ENCODE peak calls at places on chromosome 19, in seven cellular contexts. O is cardiac fibroblast; P is heart left ventricle; C is PC-9; V is thoracic aorta; R is chondrocyte; U is CD8-positive, alpha-beta T cell. W is an unnamed sample.

GRCh38 chr19:3852614-3853254 is 16.1 kb downstream of the ZFR2 start:
- DNase-seq in O (peak; percentile 87), P (no peak), C (peak; percentile 76), V (no peak), R (no peak), U (peak; percentile 68), W (peak; percentile 41)

GRCh38 chr19:38321646-38322323 is 2.1 kb downstream of the KCNK6 start:
- DNase-seq in O (peak; percentile 70), P (peak; percentile 91), C (no peak), V (no peak), R (no peak), U (no peak), W (no peak)

GRCh38 chr19:39996218-39996810 is 546 bp upstream of the ZNF546 start:
- DNase-seq in O (peak; percentile 66), P (no peak), C (no peak), V (no peak), R (no peak), U (no peak), W (peak; percentile 69)

GRCh38 chr19:33235996-33236350 is 10.3 kb upstream of the SLC7A10 start:
- DNase-seq in O (no peak), P (no peak), C (no peak), V (no peak), R (no peak), U (no peak), W (no peak)

GRCh38 chr19:41595258-41595889 is 19.4 kb downstream of the CEACAM21 start:
- DNase-seq in O (peak; percentile 91), P (no peak), C (peak; percentile 58), V (no peak), R (no peak), U (peak; percentile 70), W (peak; percentile 92)

GRCh38 chr19:35559281-35559659 is 4.2 kb downstream of the ATP4A start:
- DNase-seq in O (no peak), P (no peak), C (no peak), V (no peak), R (no peak), U (no peak), W (no peak)

GRCh38 chr19:7788178-7788932 is 25.3 kb downstream of the CLEC4M start:
- DNase-seq in O (no peak), P (no peak), C (no peak), V (no peak), R (no peak), U (no peak), W (no peak)

GRCh38 chr19:39307233-39307821 is 11.1 kb downstream of the IFNL1 start:
- DNase-seq in O (peak; percentile 10), P (no peak), C (peak; percentile 53), V (no peak), R (peak; percentile 73), U (no peak), W (no peak)

GRCh38 chr19:55382522-55383054 is 1.5 kb downstream of the TMEM238 start:
- DNase-seq in O (no peak), P (no peak), C (no peak), V (no peak), R (no peak), U (no peak), W (no peak)

GRCh38 chr19:31154021-31154420 is 195.2 kb downstream of the TSHZ3 start:
- DNase-seq in O (peak; percentile 76), P (no peak), C (no peak), V (no peak), R (no peak), U (no peak), W (no peak)

GRCh38 chr19:54694648-54695047 is 29.6 kb upstream of the KIR3DL3 start:
- DNase-seq in O (no peak), P (no peak), C (no peak), V (no peak), R (no peak), U (no peak), W (no peak)

GRCh38 chr19:53655042-53655665 is 23.4 kb downstream of the DPRX start:
- DNase-seq in O (no peak), P (no peak), C (no peak), V (no peak), R (no peak), U (no peak), W (no peak)

GRCh38 chr19:41441321-41441945 is 1.5 kb upstream of the ERICH4 start:
- DNase-seq in O (no peak), P (no peak), C (no peak), V (no peak), R (peak; percentile 56), U (no peak), W (no peak)

GRCh38 chr19:5025027-5025426 is 56.1 kb downstream of the KDM4B start:
- DNase-seq in O (no peak), P (no peak), C (no peak), V (no peak), R (no peak), U (no peak), W (no peak)

GRCh38 chr19:43525836-43526771 is 897 bp downstream of the ETHE1 start:
- DNase-seq in O (no peak), P (no peak), C (peak; percentile 26), V (no peak), R (peak; percentile 85), U (peak; percentile 53), W (no peak)

GRCh38 chr19:38733493-38734175 is 10.6 kb downstream of the CAPN12 start:
- DNase-seq in O (no peak), P (peak; percentile 32), C (no peak), V (no peak), R (no peak), U (no peak), W (peak; percentile 65)

GRCh38 chr19:3556978-3557460 is 367 bp downstream of the MFSD12 start:
- DNase-seq in O (no peak), P (no peak), C (peak; percentile 57), V (no peak), R (no peak), U (peak; percentile 72), W (peak; percentile 46)

GRCh38 chr19:57068921-57069697 is 50.7 kb upstream of the USP29 start:
- DNase-seq in O (no peak), P (no peak), C (peak; percentile 11), V (no peak), R (no peak), U (no peak), W (no peak)

GRCh38 chr19:35363001-35363590 is 4.8 kb downstream of the FFAR3 start:
- DNase-seq in O (no peak), P (no peak), C (no peak), V (no peak), R (no peak), U (peak; percentile 39), W (no peak)

GRCh38 chr19:36916991-36917390 is 859 bp downstream of the ZNF568 start:
- DNase-seq in O (peak; percentile 55), P (no peak), C (no peak), V (no peak), R (no peak), U (no peak), W (no peak)

GRCh38 chr19:37007587-37008220 is 70.5 kb upstream of the ZNF420 start:
- DNase-seq in O (peak; percentile 69), P (peak; percentile 88), C (no peak), V (no peak), R (no peak), U (peak; percentile 53), W (no peak)

GRCh38 chr19:35553385-35554000 is 8.1 kb downstream of the TMEM147 start:
- DNase-seq in O (no peak), P (no peak), C (no peak), V (no peak), R (no peak), U (no peak), W (no peak)

GRCh38 chr19:4136680-4137088 is 12.8 kb upstream of the MAP2K2 start:
- DNase-seq in O (no peak), P (no peak), C (no peak), V (no peak), R (no peak), U (no peak), W (no peak)

GRCh38 chr19:30666301-30666803 is 294.2 kb downstream of the ZNF536 start:
- DNase-seq in O (peak; percentile 37), P (no peak), C (peak; percentile 22), V (no peak), R (no peak), U (peak; percentile 60), W (peak; percentile 48)

GRCh38 chr19:750640-751423 is at the start of gene MISP:
- DNase-seq in O (no peak), P (no peak), C (peak; percentile 97), V (no peak), R (no peak), U (no peak), W (peak; percentile 41)

DNA sequence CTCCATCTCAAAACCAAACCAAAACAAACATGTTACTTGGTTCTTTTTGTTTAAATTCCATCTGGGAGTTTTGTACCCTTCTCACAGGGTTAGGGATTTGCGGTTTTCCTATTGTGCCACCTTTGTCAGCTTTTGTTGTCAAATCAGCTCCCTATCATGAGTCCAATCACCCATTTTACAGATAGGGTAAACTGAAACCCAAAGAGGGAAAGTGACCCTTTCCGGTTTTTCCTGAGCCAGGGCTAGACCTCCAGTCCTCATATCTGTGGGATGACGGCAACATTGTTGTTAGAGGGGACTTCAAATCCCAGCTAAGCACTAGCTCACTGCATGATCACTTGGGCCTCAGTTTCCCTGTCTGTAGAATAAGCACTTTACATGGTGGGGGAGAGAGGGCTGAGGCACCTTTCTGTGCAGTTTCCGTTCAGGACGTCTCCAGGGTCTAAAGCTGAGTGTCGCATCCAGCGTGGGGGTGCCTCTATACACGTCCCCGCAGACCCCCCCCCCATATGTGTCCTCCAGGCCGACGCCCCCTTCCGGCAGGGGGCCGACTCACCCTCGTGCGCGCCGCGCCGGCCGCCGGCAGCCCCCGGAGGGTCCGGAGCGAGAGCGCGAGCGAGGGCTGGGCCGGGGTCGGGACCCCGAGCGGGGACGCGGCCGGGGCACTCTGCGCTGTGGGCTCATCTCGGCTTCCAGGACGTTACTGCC is 3.9 kb downstream of the CCDC194 start:
- DNase-seq in O (no peak), P (no peak), C (no peak), V (no peak), R (no peak), U (no peak), W (no peak)
- TF ChIP-seq CTCF in O (no peak), P (no peak), C (no peak), V (no peak), R (peak; percentile 52), U (no peak), W (no peak)

GRCh38 chr19:29576043-29576442 is 30.0 kb upstream of the POP4 start:
- DNase-seq in O (peak; percentile 22), P (no peak), C (no peak), V (no peak), R (no peak), U (peak; percentile 27), W (no peak)
- TF ChIP-seq CTCF in O (no peak), P (no peak), C (no peak), V (no peak), R (no peak), U (no peak), W (no peak)

DNA sequence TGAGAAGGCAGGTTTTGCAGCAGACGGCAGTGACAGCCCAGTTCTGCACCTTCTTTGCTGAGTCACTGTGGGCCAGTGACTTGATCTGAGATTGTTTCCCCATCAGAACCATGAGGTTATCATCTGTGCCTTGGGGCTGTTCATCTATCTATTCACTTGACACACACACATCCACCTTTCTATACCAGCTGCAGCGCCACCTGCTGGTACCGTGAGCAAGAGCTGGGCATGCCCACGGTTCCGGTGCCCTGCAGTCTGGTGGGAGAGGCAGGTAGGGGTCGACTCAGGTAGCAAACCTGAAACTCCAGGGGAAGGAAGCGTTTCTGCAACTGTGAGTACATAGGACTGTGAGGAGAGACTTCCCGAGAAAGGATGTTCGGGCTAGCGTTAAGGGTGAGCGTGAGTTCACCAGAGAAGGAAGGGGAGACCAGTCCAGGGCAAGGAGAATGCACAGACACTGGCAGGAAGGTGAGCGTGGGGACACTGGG is 7.5 kb upstream of the LIN7B start:
- DNase-seq in O (peak; percentile 59), P (no peak), C (peak; percentile 50), V (no peak), R (no peak), U (peak; percentile 77), W (peak; percentile 87)
- TF ChIP-seq CTCF in O (peak; percentile 84), P (peak; percentile 66), C (peak; percentile 92), V (peak; percentile 68), R (peak; percentile 88), U (peak; percentile 80), W (peak; percentile 93)

GRCh38 chr19:45527731-45528130 is 20.5 kb downstream of the VASP start:
- DNase-seq in O (no peak), P (peak; percentile 24), C (no peak), V (no peak), R (no peak), U (no peak), W (no peak)
- TF ChIP-seq CTCF in O (no peak), P (no peak), C (peak; percentile 45), V (no peak), R (no peak), U (no peak), W (no peak)

W was measured in A549.